ENCODE peak calls at places on chromosomes 3 and 15, in eight cellular contexts. One of them, this sample, is unnamed.
A peak's percentile ranks its signal among the peaks of the same experiment; 100 is the strongest.

GRCh38 chr3:123412076-123412475 is 36.8 kb downstream of the ADCY5 start:
- DNase-seq in psoas muscle: no peak
- DNase-seq in endothelial cell: no peak
- DNase-seq in stimulated activated CD4-positive, alpha-beta T cell treated with anti-CD3 and anti-CD28 coated beads, Interleukin-4, amount 100 ng/mL, for 48 hours: no peak
- DNase-seq in fibroblast of mammary gland: no peak
- DNase-seq in GM12865: no peak
- DNase-seq in pancreas: no peak
- DNase-seq in KG1: no peak
- DNase-seq in this sample: no peak

GRCh38 chr15:93243573-93243972 is 154.6 kb upstream of the RGMA start:
- DNase-seq in psoas muscle: no peak
- DNase-seq in fibroblast of mammary gland: no peak
- DNase-seq in endothelial cell: no peak
- DNase-seq in KG1: no peak
- DNase-seq in pancreas: no peak
- DNase-seq in stimulated activated CD4-positive, alpha-beta T cell treated with anti-CD3 and anti-CD28 coated beads, Interleukin-4, amount 100 ng/mL, for 48 hours: no peak
- DNase-seq in GM12865: no peak
- DNase-seq in this sample: no peak

GRCh38 chr3:40129981-40130380 is 179.5 kb upstream of the EIF1B start:
- DNase-seq in pancreas: no peak
- DNase-seq in GM12865: no peak
- DNase-seq in KG1: no peak
- DNase-seq in fibroblast of mammary gland: no peak
- DNase-seq in stimulated activated CD4-positive, alpha-beta T cell treated with anti-CD3 and anti-CD28 coated beads, Interleukin-4, amount 100 ng/mL, for 48 hours: no peak
- DNase-seq in psoas muscle: no peak
- DNase-seq in endothelial cell: no peak
- DNase-seq in this sample: no peak

GRCh38 chr3:142586803-142587406 is 8.4 kb upstream of the ATR start:
- DNase-seq in pancreas: no peak
- DNase-seq in endothelial cell: peak; percentile 53
- DNase-seq in KG1: peak; percentile 55
- DNase-seq in psoas muscle: no peak
- DNase-seq in GM12865: peak; percentile 57
- DNase-seq in fibroblast of mammary gland: peak; percentile 83
- DNase-seq in stimulated activated CD4-positive, alpha-beta T cell treated with anti-CD3 and anti-CD28 coated beads, Interleukin-4, amount 100 ng/mL, for 48 hours: no peak
- DNase-seq in this sample: no peak

GRCh38 chr15:80556694-80557367 is 138.3 kb upstream of the ABHD17C start:
- DNase-seq in psoas muscle: no peak
- DNase-seq in KG1: no peak
- DNase-seq in endothelial cell: no peak
- DNase-seq in fibroblast of mammary gland: peak; percentile 88
- DNase-seq in pancreas: no peak
- DNase-seq in stimulated activated CD4-positive, alpha-beta T cell treated with anti-CD3 and anti-CD28 coated beads, Interleukin-4, amount 100 ng/mL, for 48 hours: no peak
- DNase-seq in GM12865: no peak
- DNase-seq in this sample: no peak

GRCh38 chr3:43369404-43370345 is 83.3 kb downstream of the SNRK start:
- DNase-seq in endothelial cell: no peak
- DNase-seq in stimulated activated CD4-positive, alpha-beta T cell treated with anti-CD3 and anti-CD28 coated beads, Interleukin-4, amount 100 ng/mL, for 48 hours: no peak
- DNase-seq in GM12865: no peak
- DNase-seq in KG1: peak; percentile 26
- DNase-seq in fibroblast of mammary gland: no peak
- DNase-seq in pancreas: no peak
- DNase-seq in psoas muscle: peak; percentile 45
- DNase-seq in this sample: peak; percentile 60

GRCh38 chr3:189833996-189834395 is 202.8 kb downstream of the TP63 start:
- DNase-seq in pancreas: no peak
- DNase-seq in stimulated activated CD4-positive, alpha-beta T cell treated with anti-CD3 and anti-CD28 coated beads, Interleukin-4, amount 100 ng/mL, for 48 hours: no peak
- DNase-seq in fibroblast of mammary gland: no peak
- DNase-seq in KG1: no peak
- DNase-seq in endothelial cell: no peak
- DNase-seq in GM12865: no peak
- DNase-seq in psoas muscle: no peak
- DNase-seq in this sample: no peak

GRCh38 chr3:179663093-179663492 is 10.3 kb downstream of the USP13 start:
- DNase-seq in psoas muscle: no peak
- DNase-seq in KG1: no peak
- DNase-seq in endothelial cell: no peak
- DNase-seq in stimulated activated CD4-positive, alpha-beta T cell treated with anti-CD3 and anti-CD28 coated beads, Interleukin-4, amount 100 ng/mL, for 48 hours: no peak
- DNase-seq in pancreas: no peak
- DNase-seq in GM12865: no peak
- DNase-seq in fibroblast of mammary gland: no peak
- DNase-seq in this sample: no peak

GRCh38 chr3:133937756-133938601 is 42.3 kb upstream of the RAB6B start:
- DNase-seq in KG1: no peak
- DNase-seq in pancreas: no peak
- DNase-seq in endothelial cell: no peak
- DNase-seq in stimulated activated CD4-positive, alpha-beta T cell treated with anti-CD3 and anti-CD28 coated beads, Interleukin-4, amount 100 ng/mL, for 48 hours: no peak
- DNase-seq in fibroblast of mammary gland: peak; percentile 83
- DNase-seq in GM12865: no peak
- DNase-seq in psoas muscle: no peak
- DNase-seq in this sample: no peak

GRCh38 chr3:126910231-126910630 is 72.7 kb upstream of the PLXNA1 start:
- DNase-seq in stimulated activated CD4-positive, alpha-beta T cell treated with anti-CD3 and anti-CD28 coated beads, Interleukin-4, amount 100 ng/mL, for 48 hours: no peak
- DNase-seq in psoas muscle: no peak
- DNase-seq in pancreas: no peak
- DNase-seq in endothelial cell: no peak
- DNase-seq in GM12865: no peak
- DNase-seq in KG1: no peak
- DNase-seq in fibroblast of mammary gland: no peak
- DNase-seq in this sample: no peak

GRCh38 chr15:52228928-52229327 is 37.7 kb upstream of the GNB5 start:
- DNase-seq in psoas muscle: no peak
- DNase-seq in fibroblast of mammary gland: no peak
- DNase-seq in endothelial cell: no peak
- DNase-seq in pancreas: peak; percentile 84
- DNase-seq in GM12865: peak; percentile 68
- DNase-seq in stimulated activated CD4-positive, alpha-beta T cell treated with anti-CD3 and anti-CD28 coated beads, Interleukin-4, amount 100 ng/mL, for 48 hours: no peak
- DNase-seq in KG1: no peak
- DNase-seq in this sample: no peak

GRCh38 chr3:196501316-196502064 is 2.1 kb downstream of the RNF168 start:
- DNase-seq in stimulated activated CD4-positive, alpha-beta T cell treated with anti-CD3 and anti-CD28 coated beads, Interleukin-4, amount 100 ng/mL, for 48 hours: no peak
- DNase-seq in pancreas: no peak
- DNase-seq in fibroblast of mammary gland: peak; percentile 37
- DNase-seq in KG1: no peak
- DNase-seq in psoas muscle: peak; percentile 21
- DNase-seq in GM12865: no peak
- DNase-seq in endothelial cell: no peak
- DNase-seq in this sample: no peak

GRCh38 chr15:56978898-56979662 is 60.6 kb downstream of the TCF12 start:
- DNase-seq in stimulated activated CD4-positive, alpha-beta T cell treated with anti-CD3 and anti-CD28 coated beads, Interleukin-4, amount 100 ng/mL, for 48 hours: no peak
- DNase-seq in pancreas: no peak
- DNase-seq in KG1: no peak
- DNase-seq in GM12865: no peak
- DNase-seq in endothelial cell: no peak
- DNase-seq in fibroblast of mammary gland: peak; percentile 63
- DNase-seq in psoas muscle: no peak
- DNase-seq in this sample: no peak

GRCh38 chr3:58192076-58192475 is 18.7 kb downstream of the DNASE1L3 start:
- DNase-seq in KG1: no peak
- DNase-seq in fibroblast of mammary gland: no peak
- DNase-seq in endothelial cell: no peak
- DNase-seq in stimulated activated CD4-positive, alpha-beta T cell treated with anti-CD3 and anti-CD28 coated beads, Interleukin-4, amount 100 ng/mL, for 48 hours: no peak
- DNase-seq in GM12865: no peak
- DNase-seq in psoas muscle: no peak
- DNase-seq in pancreas: no peak
- DNase-seq in this sample: no peak

GRCh38 chr3:134348524-134348923 is 25.7 kb downstream of the AMOTL2 start:
- DNase-seq in psoas muscle: peak; percentile 74
- DNase-seq in fibroblast of mammary gland: peak; percentile 65
- DNase-seq in pancreas: no peak
- DNase-seq in KG1: no peak
- DNase-seq in stimulated activated CD4-positive, alpha-beta T cell treated with anti-CD3 and anti-CD28 coated beads, Interleukin-4, amount 100 ng/mL, for 48 hours: no peak
- DNase-seq in GM12865: no peak
- DNase-seq in endothelial cell: no peak
- DNase-seq in this sample: no peak

GRCh38 chr15:74328331-74329056 is 39.0 kb downstream of the CYP11A1 start:
- DNase-seq in endothelial cell: no peak
- DNase-seq in GM12865: no peak
- DNase-seq in fibroblast of mammary gland: no peak
- DNase-seq in pancreas: no peak
- DNase-seq in psoas muscle: no peak
- DNase-seq in KG1: no peak
- DNase-seq in stimulated activated CD4-positive, alpha-beta T cell treated with anti-CD3 and anti-CD28 coated beads, Interleukin-4, amount 100 ng/mL, for 48 hours: no peak
- DNase-seq in this sample: no peak

GRCh38 chr3:152779649-152780048 is 55.3 kb upstream of the P2RY1 start:
- DNase-seq in endothelial cell: no peak
- DNase-seq in GM12865: no peak
- DNase-seq in KG1: no peak
- DNase-seq in psoas muscle: no peak
- DNase-seq in fibroblast of mammary gland: peak; percentile 34
- DNase-seq in pancreas: no peak
- DNase-seq in stimulated activated CD4-positive, alpha-beta T cell treated with anti-CD3 and anti-CD28 coated beads, Interleukin-4, amount 100 ng/mL, for 48 hours: no peak
- DNase-seq in this sample: no peak

GRCh38 chr15:38195191-38195901 is 57.3 kb upstream of the SPRED1 start:
- DNase-seq in GM12865: no peak
- DNase-seq in KG1: no peak
- DNase-seq in fibroblast of mammary gland: peak; percentile 47
- DNase-seq in stimulated activated CD4-positive, alpha-beta T cell treated with anti-CD3 and anti-CD28 coated beads, Interleukin-4, amount 100 ng/mL, for 48 hours: no peak
- DNase-seq in psoas muscle: no peak
- DNase-seq in endothelial cell: no peak
- DNase-seq in pancreas: no peak
- DNase-seq in this sample: no peak

GRCh38 chr3:160038862-160039562 is 50.4 kb downstream of the IL12A start:
- DNase-seq in GM12865: no peak
- DNase-seq in endothelial cell: peak; percentile 37
- DNase-seq in fibroblast of mammary gland: no peak
- DNase-seq in KG1: no peak
- DNase-seq in pancreas: peak; percentile 63
- DNase-seq in stimulated activated CD4-positive, alpha-beta T cell treated with anti-CD3 and anti-CD28 coated beads, Interleukin-4, amount 100 ng/mL, for 48 hours: no peak
- DNase-seq in psoas muscle: no peak
- DNase-seq in this sample: peak; percentile 82

GRCh38 chr3:16088496-16088895 is 86.0 kb upstream of the GALNT15 start:
- DNase-seq in KG1: no peak
- DNase-seq in GM12865: no peak
- DNase-seq in pancreas: no peak
- DNase-seq in psoas muscle: no peak
- DNase-seq in stimulated activated CD4-positive, alpha-beta T cell treated with anti-CD3 and anti-CD28 coated beads, Interleukin-4, amount 100 ng/mL, for 48 hours: no peak
- DNase-seq in fibroblast of mammary gland: peak; percentile 77
- DNase-seq in endothelial cell: no peak
- DNase-seq in this sample: no peak

GRCh38 chr3:196222876-196223595 is 6.7 kb downstream of the SLC51A start:
- DNase-seq in GM12865: no peak
- DNase-seq in KG1: no peak
- DNase-seq in endothelial cell: no peak
- DNase-seq in pancreas: no peak
- DNase-seq in psoas muscle: no peak
- DNase-seq in stimulated activated CD4-positive, alpha-beta T cell treated with anti-CD3 and anti-CD28 coated beads, Interleukin-4, amount 100 ng/mL, for 48 hours: no peak
- DNase-seq in fibroblast of mammary gland: no peak
- DNase-seq in this sample: no peak

GRCh38 chr3:24197809-24198208 is 252.7 kb downstream of the NR1D2 start:
- DNase-seq in GM12865: no peak
- DNase-seq in fibroblast of mammary gland: no peak
- DNase-seq in psoas muscle: no peak
- DNase-seq in endothelial cell: peak; percentile 13
- DNase-seq in KG1: no peak
- DNase-seq in stimulated activated CD4-positive, alpha-beta T cell treated with anti-CD3 and anti-CD28 coated beads, Interleukin-4, amount 100 ng/mL, for 48 hours: no peak
- DNase-seq in pancreas: no peak
- DNase-seq in this sample: no peak